ENCODE peak calls at places on chromosome 6, in six cellular contexts. D is bronchial epithelial cell, M is OCI-LY7, H is right lobe of liver, W is fibroblast of pulmonary artery, S is ascending aorta. X is an unnamed sample.

GRCh38 chr6:7108964-7109836 is 1.4 kb downstream of the RREB1 start:
- DNase-seq in M (peak; percentile 34), S (peak; percentile 81), H (peak; percentile 80), W (peak; percentile 84), D (peak; percentile 69), X (peak; percentile 60)

GRCh38 chr6:113642714-113643442 is 214.3 kb upstream of the MARCKS start:
- DNase-seq in M (peak; percentile 45), H (peak; percentile 62), S (no peak), D (no peak), W (no peak), X (peak; percentile 65)

GRCh38 chr6:169800668-169801395 is 49.4 kb downstream of the ERMARD start:
- DNase-seq in W (peak; percentile 47), M (no peak), H (peak; percentile 47), S (peak; percentile 58), D (peak; percentile 56), X (no peak)

GRCh38 chr6:14095444-14095843 is 22.1 kb upstream of the CD83 start:
- DNase-seq in H (no peak), W (no peak), D (no peak), M (peak; percentile 75), S (no peak), X (peak; percentile 73)

GRCh38 chr6:5786321-5787053 is 220.2 kb downstream of the NRN1 start:
- DNase-seq in D (peak; percentile 43), W (no peak), S (no peak), M (no peak), H (no peak), X (no peak)

GRCh38 chr6:166785131-166785530 is 158.1 kb upstream of the RPS6KA2 start:
- DNase-seq in S (no peak), W (no peak), M (no peak), H (no peak), D (no peak), X (no peak)

GRCh38 chr6:168333471-168333870 is 13.9 kb upstream of the DACT2 start:
- DNase-seq in W (no peak), H (no peak), D (no peak), M (no peak), S (no peak), X (no peak)

GRCh38 chr6:79864001-79864400 is 83.4 kb downstream of the ELOVL4 start:
- DNase-seq in H (no peak), M (no peak), W (no peak), D (no peak), S (no peak), X (no peak)

GRCh38 chr6:169803291-169803811 is 51.9 kb downstream of the ERMARD start:
- DNase-seq in M (peak; percentile 64), D (no peak), W (no peak), H (no peak), S (peak; percentile 16), X (no peak)

GRCh38 chr6:133062077-133062476 is 179.1 kb upstream of the EYA4 start:
- DNase-seq in D (no peak), M (no peak), H (no peak), S (no peak), W (peak; percentile 87), X (no peak)

GRCh38 chr6:117264487-117265424 is 602 bp upstream of the VGLL2 start:
- DNase-seq in W (peak; percentile 16), H (no peak), M (no peak), D (no peak), S (no peak), X (peak; percentile 17)

GRCh38 chr6:134732761-134733160 is 217.1 kb downstream of the ALDH8A1 start:
- DNase-seq in S (no peak), M (no peak), H (no peak), D (no peak), W (no peak), X (no peak)

GRCh38 chr6:107108201-107108890 is 7.0 kb downstream of the BEND3 start:
- DNase-seq in S (peak; percentile 55), W (no peak), H (no peak), D (no peak), M (no peak), X (no peak)

GRCh38 chr6:115984809-115985208 is 75.9 kb downstream of the FRK start:
- DNase-seq in W (no peak), S (no peak), D (no peak), M (no peak), H (no peak), X (no peak)

GRCh38 chr6:17315262-17315661 is 34.1 kb downstream of the RBM24 start:
- DNase-seq in S (no peak), D (no peak), W (no peak), H (no peak), M (no peak), X (no peak)

GRCh38 chr6:47701374-47701773 is 3.0 kb downstream of the ADGRF4 start:
- DNase-seq in S (no peak), H (no peak), M (no peak), W (no peak), D (peak; percentile 92), X (peak; percentile 24)

GRCh38 chr6:6712258-6712978 is 123.9 kb downstream of the LY86 start:
- DNase-seq in M (no peak), W (peak; percentile 68), S (no peak), D (peak; percentile 100), H (peak; percentile 84), X (peak; percentile 14)

GRCh38 chr6:71203211-71203610 is 85.4 kb upstream of the OGFRL1 start:
- DNase-seq in H (no peak), W (no peak), S (no peak), M (no peak), D (no peak), X (no peak)

GRCh38 chr6:98835149-98836024 is 1.0 kb downstream of the POU3F2 start:
- DNase-seq in M (no peak), H (no peak), W (no peak), S (no peak), D (no peak), X (no peak)

GRCh38 chr6:165922309-165922794 is 245.3 kb downstream of the TBXT start:
- DNase-seq in M (no peak), D (no peak), W (peak; percentile 86), H (no peak), S (no peak), X (no peak)

GRCh38 chr6:161353208-161353613 is 79.3 kb upstream of the AGPAT4 start:
- DNase-seq in D (no peak), M (no peak), S (no peak), H (no peak), W (peak; percentile 16), X (no peak)
- TF ChIP-seq CTCF in D (no peak), M (no peak), S (no peak), H (no peak), W (peak; percentile 17), X (no peak)

GRCh38 chr6:108168026-108168463 is 2.2 kb downstream of the NR2E1 start:
- DNase-seq in M (no peak), S (peak; percentile 37), W (no peak), D (no peak), H (no peak), X (no peak)

GRCh38 chr6:108167449-108167903 is 1.7 kb downstream of the NR2E1 start:
- DNase-seq in H (no peak), D (no peak), M (no peak), S (peak; percentile 52), W (no peak), X (no peak)

GRCh38 chr6:108169801-108170606 is 4.2 kb downstream of the NR2E1 start:
- DNase-seq in D (no peak), H (no peak), W (no peak), S (peak; percentile 58), M (no peak), X (no peak)

GRCh38 chr6:108168980-108169800 is 3.4 kb downstream of the NR2E1 start:
- DNase-seq in H (no peak), M (no peak), D (no peak), W (no peak), S (peak; percentile 46), X (no peak)

DNA sequence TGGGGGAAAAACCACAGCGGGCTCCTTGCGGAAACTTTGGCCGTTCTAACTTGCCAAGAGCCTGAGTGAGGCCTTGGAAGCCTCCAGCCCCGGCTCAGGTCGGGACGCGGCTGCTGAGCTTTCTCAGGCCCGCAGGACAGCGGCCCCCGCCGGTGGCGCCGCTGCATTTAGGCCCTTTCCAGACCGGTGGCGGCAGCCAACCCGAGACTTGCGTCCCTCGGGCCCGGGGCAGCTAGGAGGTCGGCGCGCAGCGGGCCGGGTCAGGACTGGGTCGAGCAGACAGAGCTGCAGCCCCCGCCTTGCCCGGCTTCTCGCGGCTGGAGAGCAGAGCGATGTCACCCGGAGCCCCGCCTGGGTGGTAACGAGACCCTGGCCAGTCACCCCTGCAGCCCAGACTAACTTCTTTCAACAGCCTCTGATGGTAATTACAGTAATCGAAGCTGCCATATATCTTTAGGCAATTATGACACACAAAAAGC is 2.7 kb downstream of the NR2E1 start:
- DNase-seq in H (no peak), W (peak; percentile 22), D (no peak), S (peak; percentile 59), M (no peak), X (peak; percentile 50)
- H3K4me3 ChIP-seq in H (no peak overlapping the region), W (no peak overlapping the region), D (no peak overlapping the region), S (peak overlapping the region; percentile 17), M (no peak overlapping the region), X (no peak overlapping the region)

GRCh38 chr6:129663531-129663930 is 46.4 kb downstream of the ARHGAP18 start:
- DNase-seq in D (no peak), H (no peak), W (no peak), M (no peak), S (no peak), X (no peak)
- TF ChIP-seq CTCF in D (no peak), H (no peak), W (no peak), M (no peak), S (no peak), X (no peak)

GRCh38 chr6:118860363-118860762 is 33.6 kb upstream of the ASF1A start:
- DNase-seq in M (no peak), D (no peak), H (no peak), S (no peak), W (no peak), X (no peak)

GRCh38 chr6:118867181-118867580 is 26.8 kb upstream of the ASF1A start:
- DNase-seq in D (peak; percentile 64), M (no peak), H (no peak), S (no peak), W (no peak), X (no peak)

GRCh38 chr6:118860880-118861279 is 33.1 kb upstream of the ASF1A start:
- DNase-seq in M (no peak), D (no peak), H (no peak), W (no peak), S (no peak), X (no peak)

GRCh38 chr6:118862443-118862842 is 31.5 kb upstream of the ASF1A start:
- DNase-seq in D (no peak), M (no peak), W (no peak), S (no peak), H (no peak), X (no peak)

DNA sequence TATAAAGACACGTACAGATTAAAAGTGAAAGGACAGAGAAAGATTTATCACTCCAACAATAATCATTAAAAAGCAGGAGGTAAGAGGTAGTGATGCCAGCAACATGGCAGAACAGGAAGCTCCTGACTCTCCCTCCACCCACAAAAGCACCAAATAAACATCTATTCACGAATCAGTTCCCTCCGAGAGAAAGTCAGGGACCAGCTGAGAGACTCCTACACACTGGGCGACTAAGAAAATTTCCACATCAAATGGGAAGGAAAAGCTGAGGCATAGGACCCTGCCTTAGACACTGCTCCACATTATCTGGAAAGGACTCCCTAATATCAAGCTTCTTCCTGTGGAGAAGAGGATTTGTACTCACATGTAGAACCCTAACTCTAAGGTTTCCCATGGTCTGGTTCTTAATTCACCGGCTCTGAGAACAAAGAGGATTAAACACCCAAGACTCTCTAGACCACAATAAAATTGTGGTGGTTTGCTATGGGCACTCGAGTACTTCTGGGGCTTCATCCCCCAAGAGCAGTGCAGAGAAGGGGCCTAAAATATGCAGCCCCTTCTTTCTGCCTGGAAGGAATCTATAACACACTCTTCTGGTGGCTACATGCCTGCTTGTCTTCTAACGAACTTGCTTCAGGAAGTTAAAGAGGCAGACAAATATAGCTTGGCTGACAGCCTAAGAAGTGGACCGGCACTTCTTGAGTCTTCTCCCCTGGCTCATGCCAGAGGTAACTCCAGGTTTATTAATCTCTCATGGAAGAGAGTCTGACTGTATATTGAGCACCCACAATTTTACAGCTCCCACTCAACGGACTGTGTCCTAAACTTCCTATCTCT is 29.4 kb upstream of the ASF1A start:
- DNase-seq in D (no peak), W (peak; percentile 23), H (no peak), M (no peak), S (no peak), X (no peak)
- H3K4me3 ChIP-seq in D (no peak overlapping the region), W (no peak overlapping the region), H (no peak overlapping the region), M (no peak overlapping the region), S (no peak overlapping the region), X (no peak overlapping the region)